ENCODE peak calls at places on chromosomes 1 and 21, in eight cellular contexts. One of them, this sample, is unnamed.

GRCh38 chr1:214028999-214029406 is 41.2 kb downstream of the PROX1 start:
- DNase-seq in NCI-H2081: no peak
- DNase-seq in AG20443: no peak
- DNase-seq in nucleus accumbens: no peak
- DNase-seq in astrocyte of the cerebellum: no peak
- DNase-seq in lung: no peak
- DNase-seq in Calu3: no peak
- DNase-seq in NCI-H1694: no peak
- DNase-seq in this sample: no peak

GRCh38 chr1:202207292-202207691 is 13.7 kb downstream of the LGR6 start:
- DNase-seq in AG20443: peak
- DNase-seq in lung: no peak
- DNase-seq in nucleus accumbens: no peak
- DNase-seq in NCI-H2081: no peak
- DNase-seq in Calu3: no peak
- DNase-seq in NCI-H1694: peak
- DNase-seq in astrocyte of the cerebellum: peak
- DNase-seq in this sample: no peak

GRCh38 chr1:29786195-29786594 is 549.9 kb downstream of the PTPRU start:
- DNase-seq in lung: peak
- DNase-seq in astrocyte of the cerebellum: no peak
- DNase-seq in AG20443: no peak
- DNase-seq in Calu3: no peak
- DNase-seq in NCI-H2081: no peak
- DNase-seq in nucleus accumbens: no peak
- DNase-seq in NCI-H1694: peak
- DNase-seq in this sample: no peak

GRCh38 chr1:53462213-53462612 is 3.0 kb downstream of the DMRTB1 start:
- DNase-seq in NCI-H1694: no peak
- DNase-seq in lung: no peak
- DNase-seq in AG20443: no peak
- DNase-seq in NCI-H2081: no peak
- DNase-seq in nucleus accumbens: no peak
- DNase-seq in astrocyte of the cerebellum: no peak
- DNase-seq in Calu3: no peak
- DNase-seq in this sample: no peak

GRCh38 chr1:246769306-246769705 is 45.1 kb downstream of the SCCPDH start:
- DNase-seq in lung: no peak
- DNase-seq in Calu3: no peak
- DNase-seq in astrocyte of the cerebellum: peak
- DNase-seq in NCI-H2081: no peak
- DNase-seq in AG20443: peak
- DNase-seq in nucleus accumbens: no peak
- DNase-seq in NCI-H1694: no peak
- DNase-seq in this sample: no peak

GRCh38 chr21:29649370-29649963 is 290.3 kb downstream of the GRIK1 start:
- DNase-seq in NCI-H2081: no peak
- DNase-seq in NCI-H1694: no peak
- DNase-seq in Calu3: no peak
- DNase-seq in AG20443: no peak
- DNase-seq in astrocyte of the cerebellum: no peak
- DNase-seq in nucleus accumbens: no peak
- DNase-seq in lung: no peak
- DNase-seq in this sample: no peak

GRCh38 chr1:39898648-39899603 is 2.8 kb downstream of the MYCL start:
- DNase-seq in Calu3: peak
- DNase-seq in astrocyte of the cerebellum: peak
- DNase-seq in NCI-H1694: peak
- DNase-seq in nucleus accumbens: peak
- DNase-seq in AG20443: peak
- DNase-seq in NCI-H2081: peak
- DNase-seq in lung: peak
- DNase-seq in this sample: no peak

GRCh38 chr1:5914676-5915285 is 77.4 kb downstream of the NPHP4 start:
- DNase-seq in NCI-H1694: no peak
- DNase-seq in Calu3: no peak
- DNase-seq in lung: no peak
- DNase-seq in NCI-H2081: no peak
- DNase-seq in nucleus accumbens: no peak
- DNase-seq in astrocyte of the cerebellum: no peak
- DNase-seq in AG20443: no peak
- DNase-seq in this sample: no peak

GRCh38 chr1:220904861-220905260 is 25.6 kb downstream of the HLX start:
- DNase-seq in NCI-H2081: no peak
- DNase-seq in astrocyte of the cerebellum: no peak
- DNase-seq in nucleus accumbens: no peak
- DNase-seq in lung: no peak
- DNase-seq in Calu3: no peak
- DNase-seq in AG20443: no peak
- DNase-seq in NCI-H1694: no peak
- DNase-seq in this sample: no peak

GRCh38 chr1:221712776-221713431 is 29.0 kb downstream of the DUSP10 start:
- DNase-seq in NCI-H1694: no peak
- DNase-seq in Calu3: no peak
- DNase-seq in AG20443: no peak
- DNase-seq in astrocyte of the cerebellum: no peak
- DNase-seq in lung: no peak
- DNase-seq in NCI-H2081: no peak
- DNase-seq in nucleus accumbens: no peak
- DNase-seq in this sample: no peak

GRCh38 chr1:209703834-209704504 is 677 bp upstream of the HSD11B1 start:
- DNase-seq in astrocyte of the cerebellum: no peak
- DNase-seq in NCI-H1694: no peak
- DNase-seq in nucleus accumbens: no peak
- DNase-seq in AG20443: no peak
- DNase-seq in lung: no peak
- DNase-seq in NCI-H2081: no peak
- DNase-seq in Calu3: no peak
- DNase-seq in this sample: no peak

GRCh38 chr1:50517488-50517887 is 94.2 kb upstream of the DMRTA2 start:
- DNase-seq in Calu3: no peak
- DNase-seq in nucleus accumbens: no peak
- DNase-seq in astrocyte of the cerebellum: no peak
- DNase-seq in lung: no peak
- DNase-seq in NCI-H2081: no peak
- DNase-seq in NCI-H1694: no peak
- DNase-seq in AG20443: no peak
- DNase-seq in this sample: no peak

GRCh38 chr1:87024936-87025537 is 110.6 kb downstream of the HS2ST1 start:
- DNase-seq in Calu3: peak
- DNase-seq in NCI-H2081: no peak
- DNase-seq in nucleus accumbens: no peak
- DNase-seq in astrocyte of the cerebellum: no peak
- DNase-seq in AG20443: peak
- DNase-seq in lung: no peak
- DNase-seq in NCI-H1694: peak
- DNase-seq in this sample: no peak

GRCh38 chr1:215719569-215719968 is 152.5 kb downstream of the KCTD3 start:
- DNase-seq in nucleus accumbens: no peak
- DNase-seq in lung: no peak
- DNase-seq in NCI-H2081: no peak
- DNase-seq in Calu3: no peak
- DNase-seq in NCI-H1694: no peak
- DNase-seq in AG20443: no peak
- DNase-seq in astrocyte of the cerebellum: no peak
- DNase-seq in this sample: no peak

GRCh38 chr1:117615474-117615873 is 9.6 kb downstream of the TENT5C start:
- DNase-seq in lung: no peak
- DNase-seq in NCI-H2081: no peak
- DNase-seq in Calu3: no peak
- DNase-seq in AG20443: no peak
- DNase-seq in nucleus accumbens: no peak
- DNase-seq in NCI-H1694: no peak
- DNase-seq in astrocyte of the cerebellum: no peak
- DNase-seq in this sample: peak

GRCh38 chr1:185528084-185528656 is 206.0 kb upstream of the HMCN1 start:
- DNase-seq in Calu3: no peak
- DNase-seq in nucleus accumbens: peak
- DNase-seq in NCI-H2081: no peak
- DNase-seq in astrocyte of the cerebellum: no peak
- DNase-seq in NCI-H1694: no peak
- DNase-seq in AG20443: no peak
- DNase-seq in lung: no peak
- DNase-seq in this sample: no peak

GRCh38 chr1:15191785-15192184 is 38.2 kb downstream of the TMEM51 start:
- DNase-seq in AG20443: no peak
- DNase-seq in lung: no peak
- DNase-seq in nucleus accumbens: no peak
- DNase-seq in NCI-H2081: no peak
- DNase-seq in NCI-H1694: no peak
- DNase-seq in astrocyte of the cerebellum: no peak
- DNase-seq in Calu3: no peak
- DNase-seq in this sample: no peak

GRCh38 chr1:156073740-156074139 is 8.5 kb downstream of the MEX3A start:
- DNase-seq in lung: no peak
- DNase-seq in AG20443: no peak
- DNase-seq in Calu3: no peak
- DNase-seq in NCI-H2081: no peak
- DNase-seq in NCI-H1694: no peak
- DNase-seq in nucleus accumbens: no peak
- DNase-seq in astrocyte of the cerebellum: no peak
- DNase-seq in this sample: no peak

This sample was measured in NCI-H187.